ENCODE peak calls at places on chromosomes 7 and 10, in nine cellular contexts. L, M, R, F, N, Q, U, V and Y are unnamed samples.

GRCh38 chr10:77862595-77862994 is 64.0 kb downstream of the DLG5 start:
- DNase-seq in N (no peak), M (no peak), L (no peak), Q (no peak), U (no peak), V (no peak), R (no peak), F (no peak), Y (no peak)

GRCh38 chr7:47483604-47484273 is 98.2 kb downstream of the TNS3 start:
- DNase-seq in F (no peak), R (no peak), Q (no peak), N (peak; percentile 53), U (no peak), L (no peak), V (no peak), M (no peak), Y (peak; percentile 48)

GRCh38 chr10:91551856-91552255 is 81.0 kb downstream of the PPP1R3C start:
- DNase-seq in U (peak; percentile 69), V (no peak), L (peak; percentile 53), F (peak; percentile 66), N (peak; percentile 35), M (peak; percentile 56), Q (peak; percentile 78), R (peak; percentile 33), Y (no peak)

GRCh38 chr7:29095666-29096560 is 50.4 kb downstream of the CPVL start:
- DNase-seq in N (no peak), U (no peak), F (no peak), M (no peak), L (no peak), R (no peak), Q (no peak), V (no peak), Y (no peak)

GRCh38 chr7:98085674-98086073 is 21.0 kb upstream of the LMTK2 start:
- DNase-seq in L (no peak), Q (no peak), V (no peak), N (no peak), M (no peak), U (no peak), F (no peak), R (no peak), Y (no peak)

GRCh38 chr7:29563590-29564454 is at the start of gene PRR15:
- DNase-seq in F (peak; percentile 51), R (no peak), Q (peak; percentile 27), V (peak; percentile 52), N (no peak), L (peak; percentile 48), M (no peak), U (peak; percentile 89), Y (peak; percentile 51)

GRCh38 chr10:48234807-48235206 is 39.7 kb downstream of the FRMPD2 start:
- DNase-seq in F (no peak), N (no peak), L (no peak), V (no peak), Q (no peak), R (no peak), M (no peak), U (no peak), Y (no peak)

GRCh38 chr10:132144086-132144485 is 42.7 kb upstream of the DPYSL4 start:
- DNase-seq in Q (no peak), F (peak; percentile 25), L (no peak), V (no peak), N (no peak), M (no peak), U (no peak), R (no peak), Y (peak; percentile 61)

GRCh38 chr10:29689001-29689400 is 54.2 kb upstream of the SVIL start:
- DNase-seq in F (no peak), Q (peak; percentile 90), R (peak; percentile 33), N (no peak), L (no peak), V (no peak), M (no peak), U (no peak), Y (no peak)

GRCh38 chr10:97047327-97047726 is 138.4 kb downstream of the SLIT1 start:
- DNase-seq in R (no peak), L (no peak), M (no peak), N (no peak), Q (no peak), U (no peak), V (no peak), F (no peak), Y (peak; percentile 24)

GRCh38 chr7:23065974-23066373 is 39.6 kb upstream of the KLHL7 start:
- DNase-seq in V (no peak), U (no peak), L (no peak), R (no peak), F (no peak), N (no peak), M (no peak), Q (no peak), Y (no peak)

DNA sequence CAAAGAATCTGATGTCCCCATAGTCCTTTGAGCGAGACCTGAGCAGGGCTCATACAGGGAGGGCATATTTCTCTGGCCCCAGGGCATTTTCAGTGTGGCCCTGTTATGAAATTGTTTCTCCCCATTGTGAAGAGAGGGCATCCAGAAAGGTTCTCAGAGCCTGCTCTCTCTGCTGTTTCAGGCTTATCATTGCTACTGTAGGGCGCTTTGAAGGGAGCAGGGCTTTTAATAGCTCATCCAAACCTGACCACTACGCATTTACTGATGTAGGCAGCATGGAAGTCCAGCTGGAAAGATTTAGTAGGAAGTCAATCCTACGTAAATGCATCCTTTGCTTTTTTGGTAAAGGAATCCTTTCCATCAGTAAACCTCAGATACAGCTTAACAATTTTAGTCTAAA is 68.1 kb downstream of the PRPF18 start:
- DNase-seq in M (no peak), U (no peak), R (no peak), F (no peak), V (no peak), L (no peak), Q (no peak), N (no peak), Y (no peak)
- H3K4me3 ChIP-seq in M (no peak overlapping the region), U (no peak overlapping the region), R (no peak overlapping the region), F (no peak overlapping the region), V (no peak overlapping the region), L (no peak overlapping the region), Q (no peak overlapping the region), N (no peak overlapping the region), Y (no peak overlapping the region)

GRCh38 chr7:128869944-128870285 is 7.3 kb downstream of the ATP6V1F start:
- DNase-seq in F (no peak), Q (no peak), R (no peak), M (peak; percentile 32), V (peak; percentile 66), N (no peak), U (no peak), L (no peak), Y (peak; percentile 45)

GRCh38 chr7:128873234-128873633 is 10.6 kb downstream of the ATP6V1F start:
- DNase-seq in U (no peak), N (no peak), V (peak; percentile 63), Q (no peak), L (no peak), R (no peak), M (no peak), F (no peak), Y (no peak)

GRCh38 chr7:128869138-128869943 is 6.7 kb downstream of the ATP6V1F start:
- DNase-seq in U (peak; percentile 77), N (no peak), L (no peak), M (peak; percentile 59), F (peak; percentile 41), R (no peak), Q (peak; percentile 65), V (peak; percentile 85), Y (peak; percentile 87)

GRCh38 chr7:128872394-128872824 is 9.8 kb downstream of the ATP6V1F start:
- DNase-seq in N (no peak), F (no peak), Q (no peak), U (no peak), L (no peak), R (no peak), V (peak; percentile 70), M (no peak), Y (no peak)

GRCh38 chr7:128871050-128871449 is 8.4 kb downstream of the ATP6V1F start:
- DNase-seq in Q (no peak), R (no peak), V (peak; percentile 60), U (no peak), M (no peak), L (no peak), F (no peak), N (no peak), Y (no peak)
- H3K27me3 ChIP-seq in Q (no peaks in the 10 kb centered on the region), R (no peaks in the 10 kb centered on the region), V (no peaks in the 10 kb centered on the region), U (peaks cover 7% of the 10 kb centered on the region), M (no peaks in the 10 kb centered on the region), L (peaks cover 8% of the 10 kb centered on the region), F (no peaks in the 10 kb centered on the region), N (no peaks in the 10 kb centered on the region), Y (no peaks in the 10 kb centered on the region)

GRCh38 chr7:130923930-130924329 is 189.9 kb upstream of the KLF14 start:
- DNase-seq in F (no peak), M (no peak), Q (no peak), N (no peak), U (no peak), V (no peak), L (no peak), R (no peak), Y (no peak)
- H3K4me1 ChIP-seq in F (peaks cover 8% of the 10 kb centered on the region), M (peaks cover 19% of the 10 kb centered on the region), Q (peaks cover 91% of the 10 kb centered on the region), N (no peaks in the 10 kb centered on the region), U (peaks cover 25% of the 10 kb centered on the region), V (peaks cover 85% of the 10 kb centered on the region), L (peaks cover 25% of the 10 kb centered on the region), R (peaks cover 99% of the 10 kb centered on the region), Y (no peaks in the 10 kb centered on the region)

GRCh38 chr7:39609462-39610149 is 13.8 kb upstream of the RALA start:
- DNase-seq in F (no peak), Q (no peak), L (no peak), V (no peak), M (peak; percentile 17), N (no peak), U (peak; percentile 32), R (no peak), Y (peak; percentile 47)
- H3K4me3 ChIP-seq in F (peak overlapping the region; percentile 17), Q (no peak overlapping the region), L (peak overlapping the region; percentile 35), V (peak overlapping the region; percentile 54), M (no peak overlapping the region), N (no peak overlapping the region), U (peak overlapping the region; percentile 20), R (no peak overlapping the region), Y (no peak overlapping the region)

DNA sequence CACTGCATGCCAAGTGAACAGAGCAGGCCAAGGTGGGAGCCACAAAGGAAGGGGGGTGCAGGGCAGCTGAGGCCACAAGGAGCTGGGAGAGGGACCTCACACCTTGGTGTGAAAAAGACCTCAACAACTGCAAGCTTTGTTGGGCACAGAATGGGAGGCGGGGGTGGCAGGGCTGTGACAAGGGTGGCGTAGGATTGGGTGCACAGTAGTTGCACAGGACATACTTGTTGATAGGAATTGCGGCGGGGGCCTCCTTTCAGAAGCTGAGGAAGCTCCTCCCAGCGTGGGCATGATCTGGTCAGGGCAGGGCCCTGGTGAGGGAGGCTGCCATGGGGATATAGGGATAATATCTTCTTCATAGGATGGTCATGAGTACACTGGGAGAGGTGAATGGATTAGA is 25.8 kb downstream of the POLL start:
- DNase-seq in L (peak; percentile 13), F (no peak), Q (no peak), M (no peak), N (no peak), V (peak; percentile 26), U (no peak), R (no peak), Y (peak; percentile 34)
- H3K27me3 ChIP-seq in L (peaks cover 77% of the 10 kb centered on the region), F (peaks cover 3% of the 10 kb centered on the region), Q (peaks cover 6% of the 10 kb centered on the region), M (no peaks in the 10 kb centered on the region), N (peaks cover 7% of the 10 kb centered on the region), V (peaks cover 23% of the 10 kb centered on the region), U (peaks cover 23% of the 10 kb centered on the region), R (peaks cover 5% of the 10 kb centered on the region), Y (no peaks in the 10 kb centered on the region)

GRCh38 chr10:101134299-101135127 is 3.4 kb downstream of the TLX1 start:
- DNase-seq in F (no peak), U (no peak), M (no peak), Q (no peak), L (no peak), R (no peak), V (no peak), N (no peak), Y (no peak)
- H3K4me1 ChIP-seq in F (peaks cover 1% of the 10 kb centered on the region), U (peaks cover 13% of the 10 kb centered on the region), M (peaks cover 2% of the 10 kb centered on the region), Q (no peaks in the 10 kb centered on the region), L (peaks cover 33% of the 10 kb centered on the region), R (no peaks in the 10 kb centered on the region), V (peaks cover 13% of the 10 kb centered on the region), N (peaks cover 29% of the 10 kb centered on the region), Y (no peaks in the 10 kb centered on the region)